ENCODE peak calls at places on chromosomes 13 and 19, in ten cellular contexts. L is HEK293T, H is SW 1271, V is kidney tubule cell, S is lung, C is fibroblast of the conjunctiva, D is SW480, I is mesendoderm, Z is GM12891, T is epithelial cell of esophagus. W is an unnamed sample.

GRCh38 chr13:105345116-105345515 is 1190.3 kb downstream of the EFNB2 start:
- DNase-seq in C (no peak), V (peak), L (no peak), D (no peak), H (no peak), I (no peak), T (no peak), S (no peak), Z (no peak), W (no peak)

GRCh38 chr13:32125221-32125621 is 93.6 kb downstream of the FRY start:
- DNase-seq in D (no peak), L (no peak), I (no peak), Z (no peak), T (no peak), C (peak), S (no peak), H (no peak), V (no peak), W (no peak)

GRCh38 chr13:18952225-18953016 is 229.2 kb downstream of the TUBA3C start:
- DNase-seq in C (no peak), T (no peak), L (no peak), D (no peak), I (no peak), V (no peak), S (no peak), Z (no peak), H (no peak), W (no peak)

GRCh38 chr13:111915104-111915551 is 151.8 kb upstream of the SOX1 start:
- DNase-seq in D (no peak), S (no peak), I (no peak), C (no peak), Z (no peak), V (no peak), T (no peak), L (no peak), H (no peak), W (no peak)

GRCh38 chr13:94224670-94225069 is 254.8 kb downstream of the DCT start:
- DNase-seq in H (no peak), Z (no peak), C (no peak), V (no peak), T (no peak), L (no peak), I (peak), S (no peak), D (no peak), W (no peak)

GRCh38 chr19:58416631-58417030 is 8.2 kb downstream of the ZNF584 start:
- DNase-seq in H (no peak), S (no peak), T (peak), V (no peak), I (no peak), Z (no peak), D (no peak), L (no peak), C (no peak), W (no peak)

GRCh38 chr13:79870123-79870522 is 389.2 kb downstream of the NDFIP2 start:
- DNase-seq in H (no peak), S (no peak), L (peak), V (peak), C (no peak), Z (no peak), D (no peak), T (peak), I (peak), W (peak)

GRCh38 chr13:63938851-63939250 is 2523.2 kb upstream of the PCDH20 start:
- DNase-seq in C (no peak), S (no peak), D (no peak), Z (no peak), I (no peak), H (no peak), L (no peak), V (no peak), T (no peak), W (no peak)

GRCh38 chr13:44815507-44816074 is 173.7 kb downstream of the NUFIP1 start:
- DNase-seq in T (peak), S (peak), L (no peak), H (peak), I (peak), V (peak), C (peak), Z (no peak), D (peak), W (peak)

GRCh38 chr13:110571897-110572777 is 10.6 kb upstream of the RAB20 start:
- DNase-seq in Z (no peak), H (no peak), T (no peak), D (no peak), I (no peak), S (no peak), C (no peak), V (no peak), L (no peak), W (no peak)

GRCh38 chr19:30669329-30670010 is 297.3 kb downstream of the ZNF536 start:
- DNase-seq in V (peak), D (peak), Z (peak), L (peak), S (no peak), H (no peak), I (peak), T (peak), C (no peak), W (no peak)

GRCh38 chr19:31517466-31518180 is 168.4 kb upstream of the TSHZ3 start:
- DNase-seq in L (no peak), V (no peak), S (no peak), C (no peak), Z (no peak), D (no peak), T (no peak), H (no peak), I (no peak), W (no peak)

GRCh38 chr19:48992571-48993174 is 436 bp downstream of the GYS1 start:
- DNase-seq in Z (no peak), H (no peak), D (no peak), I (no peak), S (no peak), C (no peak), L (no peak), V (no peak), T (peak), W (peak)

GRCh38 chr13:20074956-20075355 is 85.9 kb downstream of the GJA3 start:
- DNase-seq in L (no peak), S (no peak), V (no peak), T (no peak), H (no peak), C (no peak), Z (no peak), I (no peak), D (no peak), W (no peak)

GRCh38 chr13:113954046-113954841 is 19.6 kb downstream of the C13orf46 start:
- DNase-seq in D (no peak), V (no peak), I (no peak), Z (no peak), S (no peak), L (no peak), T (no peak), C (no peak), H (no peak), W (no peak)

GRCh38 chr13:33487575-33488243 is 202.2 kb upstream of the STARD13 start:
- DNase-seq in I (peak), Z (peak), D (peak), H (no peak), L (peak), V (peak), T (peak), C (peak), S (no peak), W (peak)

GRCh38 chr19:42290523-42291436 is 11.2 kb upstream of the PRR19 start:
- DNase-seq in T (no peak), Z (no peak), V (no peak), L (no peak), D (peak), H (no peak), S (no peak), I (no peak), C (no peak), W (no peak)

GRCh38 chr19:32396046-32396652 is 9.4 kb upstream of the DPY19L3 start:
- DNase-seq in V (no peak), H (no peak), Z (no peak), D (no peak), S (no peak), I (no peak), L (no peak), C (no peak), T (peak), W (no peak)

GRCh38 chr13:104779311-104779710 is 1713.1 kb upstream of the SLC10A2 start:
- DNase-seq in Z (no peak), H (no peak), C (peak), V (peak), L (no peak), I (peak), D (no peak), T (peak), S (no peak), W (peak)

GRCh38 chr13:30061217-30061616 is 210.8 kb upstream of the UBL3 start:
- DNase-seq in C (no peak), Z (no peak), S (no peak), I (no peak), D (peak), H (no peak), L (no peak), V (peak), T (no peak), W (no peak)

GRCh38 chr19:41707502-41707812 is 969 bp upstream of the CEACAM5 start:
- DNase-seq in T (no peak), S (no peak), Z (no peak), L (no peak), V (peak), I (no peak), C (no peak), D (no peak), H (no peak), W (no peak)

GRCh38 chr13:52975969-52976368 is 52.6 kb upstream of the OLFM4 start:
- DNase-seq in Z (no peak), S (no peak), C (no peak), I (no peak), H (no peak), D (no peak), V (no peak), L (no peak), T (no peak), W (no peak)

GRCh38 chr13:86000546-86000945 is 201.3 kb upstream of the SLITRK6 start:
- DNase-seq in V (no peak), S (no peak), L (no peak), Z (no peak), H (no peak), T (peak), I (no peak), D (no peak), C (no peak), W (peak)

GRCh38 chr19:27971071-27971470 is 1241.9 kb downstream of the UQCRFS1 start:
- DNase-seq in S (no peak), T (peak), D (no peak), C (no peak), Z (no peak), L (no peak), H (no peak), V (peak), I (peak), W (peak)

GRCh38 chr19:35846038-35846668 is 6.2 kb downstream of the NPHS1 start:
- DNase-seq in L (no peak), H (no peak), V (no peak), S (no peak), C (no peak), Z (no peak), D (peak), T (no peak), I (peak), W (peak)

GRCh38 chr19:47107953-47108746 is 5.4 kb downstream of the ZC3H4 start:
- DNase-seq in D (no peak), L (no peak), Z (no peak), C (no peak), V (no peak), I (no peak), T (peak), S (no peak), H (no peak), W (peak)

GRCh38 chr13:52432456-52432855 is 18.0 kb downstream of the VPS36 start:
- DNase-seq in T (no peak), H (no peak), D (no peak), Z (no peak), I (no peak), V (no peak), C (no peak), S (no peak), L (no peak), W (no peak)

GRCh38 chr19:419721-420515 is 11.0 kb upstream of the C2CD4C start:
- DNase-seq in I (no peak), S (no peak), D (no peak), L (no peak), Z (no peak), T (no peak), V (no peak), C (no peak), H (no peak), W (no peak)

GRCh38 chr13:110442946-110443632 is 118.4 kb downstream of the RAB20 start:
- DNase-seq in C (no peak), S (no peak), I (no peak), D (peak), T (peak), V (peak), Z (no peak), L (no peak), H (no peak), W (peak)

GRCh38 chr19:1147934-1148549 is 26.0 kb downstream of the SBNO2 start:
- DNase-seq in H (no peak), T (no peak), V (no peak), L (no peak), I (no peak), D (no peak), C (no peak), S (no peak), Z (no peak), W (no peak)

GRCh38 chr19:23698711-23699520 is 11.9 kb upstream of the ZNF675 start:
- DNase-seq in C (no peak), H (no peak), D (no peak), S (no peak), L (no peak), I (peak), V (peak), T (peak), Z (no peak), W (peak)

GRCh38 chr13:30019648-30020626 is 169.5 kb upstream of the UBL3 start:
- DNase-seq in D (no peak), H (no peak), V (no peak), L (no peak), T (no peak), S (no peak), C (no peak), Z (no peak), I (peak), W (no peak)

GRCh38 chr19:39613597-39613996 is 11.3 kb downstream of the LGALS13 start:
- DNase-seq in S (no peak), D (no peak), V (no peak), L (no peak), H (no peak), C (no peak), Z (no peak), I (no peak), T (no peak), W (no peak)

GRCh38 chr13:97631158-97631557 is 197.2 kb downstream of the RAP2A start:
- DNase-seq in Z (no peak), S (no peak), H (no peak), I (peak), T (no peak), V (no peak), L (no peak), C (no peak), D (no peak), W (no peak)

GRCh38 chr19:4140237-4140711 is 13.2 kb upstream of the CREB3L3 start:
- DNase-seq in I (peak), C (peak), V (peak), L (peak), T (peak), D (peak), H (peak), Z (peak), S (no peak), W (peak)